ENCODE peak calls at places on chromosomes 4 and X, in four cellular contexts. U, P, K and G are unnamed samples.

GRCh38 chr4:10281996-10282395 is 165.4 kb upstream of the WDR1 start:
- DNase-seq in U (no peak), P (no peak), K (no peak), G (no peak)

GRCh38 chrX:136878423-136878822 is 2.1 kb downstream of the RBMX start:
- DNase-seq in U (no peak), P (no peak), K (no peak), G (no peak)

GRCh38 chr4:165094873-165095272 is 17.8 kb downstream of the TMEM192 start:
- DNase-seq in U (no peak), P (no peak), K (no peak), G (no peak)

GRCh38 chrX:39690541-39691415 is 407.0 kb downstream of the BCOR start:
- DNase-seq in U (no peak), P (no peak), K (no peak), G (no peak)

GRCh38 chr4:144910753-144911152 is 187.2 kb downstream of the ANAPC10 start:
- DNase-seq in U (no peak), P (no peak), K (no peak), G (no peak)

GRCh38 chrX:132984058-132984650 is 25.7 kb upstream of the HS6ST2 start:
- DNase-seq in U (no peak), P (no peak), K (no peak), G (no peak)

GRCh38 chr4:110518889-110519490 is 43.0 kb downstream of the ENPEP start:
- DNase-seq in U (no peak), P (no peak), K (peak; percentile 66), G (no peak)

GRCh38 chr4:26140150-26140898 is 180.5 kb upstream of the RBPJ start:
- DNase-seq in U (no peak), P (no peak), K (no peak), G (no peak)

GRCh38 chr4:7322166-7322991 is 112.4 kb downstream of the PSAPL1 start:
- DNase-seq in U (no peak), P (no peak), K (peak; percentile 65), G (peak; percentile 72)

GRCh38 chr4:158805628-158806471 is 37.0 kb downstream of the FNIP2 start:
- DNase-seq in U (no peak), P (no peak), K (no peak), G (no peak)

GRCh38 chrX:80550722-80551121 is 130.5 kb downstream of the TENT5D start:
- DNase-seq in U (no peak), P (no peak), K (peak; percentile 74), G (no peak)

GRCh38 chr4:88360256-88360655 is 18.4 kb upstream of the HERC6 start:
- DNase-seq in U (no peak), P (no peak), K (no peak), G (no peak)

GRCh38 chrX:101619336-101619735 is 1.5 kb upstream of the ARMCX6 start:
- DNase-seq in U (no peak), P (no peak), K (peak; percentile 63), G (no peak)

GRCh38 chr4:41839945-41840854 is 91.7 kb upstream of the PHOX2B start:
- DNase-seq in U (no peak), P (no peak), K (no peak), G (no peak)

GRCh38 chr4:174437324-174437723 is 85.0 kb downstream of the HPGD start:
- DNase-seq in U (no peak), P (no peak), K (no peak), G (no peak)

GRCh38 chr4:25174674-25175073 is 14.4 kb upstream of the SEPSECS start:
- DNase-seq in U (no peak), P (no peak), K (no peak), G (no peak)

GRCh38 chr4:1207603-1208265 is 35.4 kb upstream of the SPON2 start:
- DNase-seq in U (no peak), P (peak; percentile 68), K (peak; percentile 47), G (no peak)

GRCh38 chr4:151627491-151627890 is 133.3 kb downstream of the GATB start:
- DNase-seq in U (no peak), P (no peak), K (no peak), G (no peak)

GRCh38 chr4:183722738-183723560 is 63.9 kb downstream of the TRAPPC11 start:
- DNase-seq in U (peak; percentile 73), P (peak; percentile 77), K (peak; percentile 90), G (peak; percentile 11)

GRCh38 chr4:45647823-45648222 is 476.0 kb downstream of the GABRG1 start:
- DNase-seq in U (no peak), P (no peak), K (no peak), G (no peak)

GRCh38 chr4:62495039-62495438 is 1294.9 kb downstream of the ADGRL3 start:
- DNase-seq in U (no peak), P (no peak), K (no peak), G (no peak)

GRCh38 chr4:122728781-122729330 is 3.6 kb upstream of the BBS12 start:
- DNase-seq in U (no peak), P (no peak), K (no peak), G (no peak)

GRCh38 chrX:125205084-125205917 is 114.4 kb upstream of the TEX13C start:
- DNase-seq in U (no peak), P (peak; percentile 49), K (peak; percentile 88), G (peak; percentile 27)

GRCh38 chr4:7451434-7451789 is 16.7 kb upstream of the PSAPL1 start:
- DNase-seq in U (no peak), P (no peak), K (no peak), G (no peak)

GRCh38 chr4:172786039-172786792 is 382.4 kb upstream of the GALNT7 start:
- DNase-seq in U (no peak), P (no peak), K (no peak), G (no peak)

GRCh38 chr4:126560794-126561193 is 1072.0 kb upstream of the INTU start:
- DNase-seq in U (no peak), P (no peak), K (no peak), G (no peak)

GRCh38 chr4:55008166-55009056 is 117.0 kb downstream of the KDR start:
- DNase-seq in U (no peak), P (no peak), K (peak; percentile 73), G (peak; percentile 14)

GRCh38 chr4:151666501-151666900 is 94.3 kb downstream of the GATB start:
- DNase-seq in U (no peak), P (no peak), K (peak; percentile 13), G (no peak)

GRCh38 chr4:761739-762138 is 56.1 kb downstream of the PCGF3 start:
- DNase-seq in U (no peak), P (no peak), K (no peak), G (no peak)

GRCh38 chrX:80807606-80808159 is 2.0 kb downstream of the BRWD3 start:
- DNase-seq in U (no peak), P (no peak), K (no peak), G (no peak)

GRCh38 chrX:13287816-13288215 is 32.0 kb downstream of the ATXN3L start:
- DNase-seq in U (no peak), P (no peak), K (no peak), G (no peak)

GRCh38 chr4:83922419-83922818 is 386.5 kb downstream of the GPAT3 start:
- DNase-seq in U (no peak), P (no peak), K (peak; percentile 72), G (no peak)

GRCh38 chr4:80876810-80877209 is 153.7 kb upstream of the BMP3 start:
- DNase-seq in U (no peak), P (no peak), K (no peak), G (no peak)

GRCh38 chr4:40747436-40747835 is 2.3 kb upstream of the NSUN7 start:
- DNase-seq in U (no peak), P (no peak), K (no peak), G (no peak)

GRCh38 chr4:95606739-95607138 is 58.0 kb upstream of the UNC5C start:
- DNase-seq in U (no peak), P (no peak), K (no peak), G (no peak)
- H3K27ac ChIP-seq in U (no peak overlapping the region), P (no peak overlapping the region), K (no peak overlapping the region), G (no peak overlapping the region)

GRCh38 chr4:56627985-56628384 is 53.1 kb downstream of the HOPX start:
- DNase-seq in U (no peak), P (no peak), K (no peak), G (no peak)

GRCh38 chr4:56626420-56626819 is 54.7 kb downstream of the HOPX start:
- DNase-seq in U (no peak), P (no peak), K (no peak), G (no peak)

GRCh38 chr4:56626963-56627362 is 54.1 kb downstream of the HOPX start:
- DNase-seq in U (no peak), P (no peak), K (no peak), G (no peak)

GRCh38 chr4:56627375-56627774 is 53.7 kb downstream of the HOPX start:
- DNase-seq in U (no peak), P (no peak), K (no peak), G (no peak)

DNA sequence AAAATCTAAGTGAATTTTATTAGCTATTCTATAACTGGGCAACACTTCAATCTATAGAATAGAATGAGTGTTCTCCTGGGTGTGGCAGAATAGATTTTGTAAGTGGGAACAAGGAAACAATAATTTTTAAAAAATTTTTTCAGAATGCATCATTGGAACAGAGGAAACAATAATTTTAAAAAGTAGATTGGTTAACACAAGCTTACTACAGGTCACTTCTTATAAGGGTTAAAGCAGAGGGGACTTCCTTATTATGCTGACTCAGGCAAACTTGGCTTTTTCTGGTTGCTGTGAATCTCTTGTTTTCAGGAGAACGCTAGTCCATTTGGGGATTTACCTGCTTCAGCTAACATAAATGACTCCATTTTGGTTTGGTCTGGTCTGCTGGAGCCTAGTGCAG is 52.5 kb downstream of the HOPX start:
- DNase-seq in U (no peak), P (no peak), K (no peak), G (no peak)
- H3K27ac ChIP-seq in U (no peak overlapping the region), P (no peak overlapping the region), K (no peak overlapping the region), G (no peak overlapping the region)

GRCh38 chr4:185600801-185601200 is 65.5 kb upstream of the PDLIM3 start:
- DNase-seq in U (no peak), P (no peak), K (no peak), G (no peak)
- H3K27ac ChIP-seq in U (no peak overlapping the region), P (no peak overlapping the region), K (no peak overlapping the region), G (no peak overlapping the region)

DNA sequence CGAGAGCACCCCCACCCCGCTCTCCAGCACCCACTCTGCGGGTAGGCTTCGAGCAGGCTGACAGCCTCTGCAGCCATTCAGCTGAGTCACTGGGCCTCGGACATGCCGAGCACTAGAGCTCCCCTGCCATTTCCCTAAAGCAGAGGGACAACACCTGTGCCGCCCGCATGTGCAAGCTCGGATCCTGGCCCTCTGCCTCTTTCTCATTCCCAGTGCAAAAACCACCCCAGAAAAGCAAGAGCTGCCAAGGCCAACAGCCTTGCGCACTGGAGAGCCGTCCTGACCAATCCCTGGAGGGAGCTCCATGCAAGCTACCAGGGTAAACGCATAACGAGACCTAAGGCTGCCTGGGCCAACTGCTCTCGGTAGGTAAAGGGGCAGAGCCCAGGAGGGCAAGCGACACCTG is 5.3 kb downstream of the HCFC1 start:
- DNase-seq in U (no peak), P (no peak), K (no peak), G (no peak)
- H3K27ac ChIP-seq in U (no peak overlapping the region), P (no peak overlapping the region), K (no peak overlapping the region), G (no peak overlapping the region)

DNA sequence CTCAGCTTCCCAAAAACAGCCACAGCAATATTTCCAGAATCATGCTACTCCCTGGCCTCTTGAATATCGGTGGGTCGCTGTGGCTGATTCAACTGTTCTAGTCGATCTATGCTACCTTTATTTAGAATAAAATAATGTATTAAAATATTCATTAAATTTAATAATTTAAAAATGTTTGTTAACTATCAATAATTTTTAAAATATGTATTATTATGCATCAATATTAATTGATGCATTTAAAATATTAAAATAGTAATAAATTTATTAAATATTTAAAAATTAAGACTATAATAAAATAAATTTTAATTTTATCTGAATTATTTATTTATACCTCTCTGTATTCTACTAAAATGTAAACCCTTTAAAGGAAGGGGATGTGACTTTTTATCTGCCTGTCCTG is 19.0 kb downstream of the ARSD start:
- DNase-seq in U (no peak), P (no peak), K (no peak), G (no peak)
- H3K27ac ChIP-seq in U (no peak overlapping the region), P (no peak overlapping the region), K (no peak overlapping the region), G (no peak overlapping the region)

GRCh38 chr4:16692493-16692892 is 206.0 kb downstream of the LDB2 start:
- DNase-seq in U (no peak), P (no peak), K (no peak), G (no peak)
- H3K27ac ChIP-seq in U (no peak overlapping the region), P (no peak overlapping the region), K (no peak overlapping the region), G (no peak overlapping the region)